ENCODE peak calls at places on chromosomes 5 and 9, in five cellular contexts. One of them, this sample, is unnamed.

GRCh38 chr9:115845648-115846312 is 307.8 kb upstream of the PAPPA start:
- DNase-seq in naive thymus-derived CD8-positive, alpha-beta T cell: no peak
- DNase-seq in type B pancreatic cell: no peak
- DNase-seq in left ventricle myocardium inferior: no peak
- DNase-seq in effector memory CD4-positive, alpha-beta T cell: no peak
- DNase-seq in this sample: no peak

GRCh38 chr5:39547548-39548154 is 122.9 kb upstream of the DAB2 start:
- DNase-seq in type B pancreatic cell: no peak
- DNase-seq in left ventricle myocardium inferior: no peak
- DNase-seq in effector memory CD4-positive, alpha-beta T cell: no peak
- DNase-seq in naive thymus-derived CD8-positive, alpha-beta T cell: no peak
- DNase-seq in this sample: no peak

GRCh38 chr5:154418344-154418820 is 27.4 kb upstream of the SAP30L start:
- DNase-seq in naive thymus-derived CD8-positive, alpha-beta T cell: no peak
- DNase-seq in left ventricle myocardium inferior: no peak
- DNase-seq in type B pancreatic cell: no peak
- DNase-seq in effector memory CD4-positive, alpha-beta T cell: no peak
- DNase-seq in this sample: no peak

GRCh38 chr5:124438390-124439380 is 307.8 kb downstream of the ZNF608 start:
- DNase-seq in left ventricle myocardium inferior: no peak
- DNase-seq in naive thymus-derived CD8-positive, alpha-beta T cell: no peak
- DNase-seq in effector memory CD4-positive, alpha-beta T cell: no peak
- DNase-seq in type B pancreatic cell: no peak
- DNase-seq in this sample: no peak

GRCh38 chr5:40682431-40683017 is 2.8 kb downstream of the PTGER4 start:
- DNase-seq in naive thymus-derived CD8-positive, alpha-beta T cell: no peak
- DNase-seq in effector memory CD4-positive, alpha-beta T cell: no peak
- DNase-seq in left ventricle myocardium inferior: no peak
- DNase-seq in type B pancreatic cell: no peak
- DNase-seq in this sample: no peak

GRCh38 chr5:758698-759053 is 25.9 kb downstream of the ZDHHC11B start:
- DNase-seq in type B pancreatic cell: peak
- DNase-seq in left ventricle myocardium inferior: peak
- DNase-seq in naive thymus-derived CD8-positive, alpha-beta T cell: no peak
- DNase-seq in effector memory CD4-positive, alpha-beta T cell: no peak
- DNase-seq in this sample: no peak

GRCh38 chr9:104606202-104606601 is 775 bp upstream of the OR13C2 start:
- DNase-seq in left ventricle myocardium inferior: no peak
- DNase-seq in effector memory CD4-positive, alpha-beta T cell: no peak
- DNase-seq in type B pancreatic cell: no peak
- DNase-seq in naive thymus-derived CD8-positive, alpha-beta T cell: no peak
- DNase-seq in this sample: no peak

GRCh38 chr5:179623906-179624741 is 653 bp upstream of the HNRNPH1 start:
- DNase-seq in naive thymus-derived CD8-positive, alpha-beta T cell: no peak
- DNase-seq in left ventricle myocardium inferior: peak
- DNase-seq in effector memory CD4-positive, alpha-beta T cell: peak
- DNase-seq in type B pancreatic cell: no peak
- DNase-seq in this sample: peak

GRCh38 chr9:134317431-134318414 is 8.5 kb upstream of the RXRA start:
- DNase-seq in left ventricle myocardium inferior: peak
- DNase-seq in naive thymus-derived CD8-positive, alpha-beta T cell: peak
- DNase-seq in effector memory CD4-positive, alpha-beta T cell: no peak
- DNase-seq in type B pancreatic cell: no peak
- DNase-seq in this sample: no peak

GRCh38 chr9:35353731-35354365 is 136.1 kb upstream of the RUSC2 start:
- DNase-seq in effector memory CD4-positive, alpha-beta T cell: no peak
- DNase-seq in left ventricle myocardium inferior: no peak
- DNase-seq in type B pancreatic cell: no peak
- DNase-seq in naive thymus-derived CD8-positive, alpha-beta T cell: no peak
- DNase-seq in this sample: no peak

GRCh38 chr9:96453625-96454024 is 3.7 kb downstream of the HABP4 start:
- DNase-seq in naive thymus-derived CD8-positive, alpha-beta T cell: no peak
- DNase-seq in left ventricle myocardium inferior: no peak
- DNase-seq in type B pancreatic cell: no peak
- DNase-seq in effector memory CD4-positive, alpha-beta T cell: no peak
- DNase-seq in this sample: no peak

GRCh38 chr5:172441262-172441751 is 13.0 kb downstream of the SH3PXD2B start:
- DNase-seq in effector memory CD4-positive, alpha-beta T cell: no peak
- DNase-seq in left ventricle myocardium inferior: peak
- DNase-seq in naive thymus-derived CD8-positive, alpha-beta T cell: no peak
- DNase-seq in type B pancreatic cell: no peak
- DNase-seq in this sample: no peak

GRCh38 chr9:129574911-129575574 is 45.9 kb downstream of the C9orf50 start:
- DNase-seq in effector memory CD4-positive, alpha-beta T cell: no peak
- DNase-seq in type B pancreatic cell: no peak
- DNase-seq in naive thymus-derived CD8-positive, alpha-beta T cell: no peak
- DNase-seq in left ventricle myocardium inferior: no peak
- DNase-seq in this sample: no peak

GRCh38 chr5:90606539-90606938 is 47.9 kb downstream of the ADGRV1 start:
- DNase-seq in type B pancreatic cell: no peak
- DNase-seq in effector memory CD4-positive, alpha-beta T cell: no peak
- DNase-seq in naive thymus-derived CD8-positive, alpha-beta T cell: no peak
- DNase-seq in left ventricle myocardium inferior: no peak
- DNase-seq in this sample: no peak

GRCh38 chr9:128383007-128383753 is 12.0 kb downstream of the URM1 start:
- DNase-seq in type B pancreatic cell: no peak
- DNase-seq in effector memory CD4-positive, alpha-beta T cell: no peak
- DNase-seq in naive thymus-derived CD8-positive, alpha-beta T cell: no peak
- DNase-seq in left ventricle myocardium inferior: no peak
- DNase-seq in this sample: no peak

GRCh38 chr9:28155067-28155466 is 581.8 kb upstream of the C9orf72 start:
- DNase-seq in type B pancreatic cell: no peak
- DNase-seq in effector memory CD4-positive, alpha-beta T cell: no peak
- DNase-seq in left ventricle myocardium inferior: no peak
- DNase-seq in naive thymus-derived CD8-positive, alpha-beta T cell: no peak
- DNase-seq in this sample: no peak

GRCh38 chr5:61319388-61320146 is 12.5 kb upstream of the ZSWIM6 start:
- DNase-seq in naive thymus-derived CD8-positive, alpha-beta T cell: no peak
- DNase-seq in effector memory CD4-positive, alpha-beta T cell: no peak
- DNase-seq in type B pancreatic cell: no peak
- DNase-seq in left ventricle myocardium inferior: no peak
- DNase-seq in this sample: no peak

GRCh38 chr5:174300118-174300940 is 254.8 kb downstream of the NSG2 start:
- DNase-seq in type B pancreatic cell: peak
- DNase-seq in naive thymus-derived CD8-positive, alpha-beta T cell: no peak
- DNase-seq in left ventricle myocardium inferior: no peak
- DNase-seq in effector memory CD4-positive, alpha-beta T cell: no peak
- DNase-seq in this sample: no peak

GRCh38 chr5:160500776-160501175 is 79.1 kb downstream of the PTTG1 start:
- DNase-seq in left ventricle myocardium inferior: no peak
- DNase-seq in effector memory CD4-positive, alpha-beta T cell: no peak
- DNase-seq in type B pancreatic cell: no peak
- DNase-seq in naive thymus-derived CD8-positive, alpha-beta T cell: no peak
- DNase-seq in this sample: no peak

GRCh38 chr5:67935908-67936573 is 279.5 kb upstream of the PIK3R1 start:
- DNase-seq in type B pancreatic cell: no peak
- DNase-seq in left ventricle myocardium inferior: no peak
- DNase-seq in effector memory CD4-positive, alpha-beta T cell: no peak
- DNase-seq in naive thymus-derived CD8-positive, alpha-beta T cell: no peak
- DNase-seq in this sample: no peak

GRCh38 chr5:94778712-94779111 is 160.2 kb downstream of the SLF1 start:
- DNase-seq in effector memory CD4-positive, alpha-beta T cell: no peak
- DNase-seq in naive thymus-derived CD8-positive, alpha-beta T cell: no peak
- DNase-seq in type B pancreatic cell: no peak
- DNase-seq in left ventricle myocardium inferior: no peak
- DNase-seq in this sample: no peak

GRCh38 chr5:17441351-17441750 is 56.7 kb upstream of the TAF11L2 start:
- DNase-seq in type B pancreatic cell: no peak
- DNase-seq in effector memory CD4-positive, alpha-beta T cell: no peak
- DNase-seq in left ventricle myocardium inferior: no peak
- DNase-seq in naive thymus-derived CD8-positive, alpha-beta T cell: no peak
- DNase-seq in this sample: no peak

GRCh38 chr9:32579706-32580331 is 6.9 kb upstream of the NDUFB6 start:
- DNase-seq in effector memory CD4-positive, alpha-beta T cell: peak
- DNase-seq in left ventricle myocardium inferior: peak
- DNase-seq in naive thymus-derived CD8-positive, alpha-beta T cell: peak
- DNase-seq in type B pancreatic cell: peak
- DNase-seq in this sample: peak

GRCh38 chr5:1763548-1763911 is 36.1 kb downstream of the MRPL36 start:
- DNase-seq in type B pancreatic cell: peak
- DNase-seq in effector memory CD4-positive, alpha-beta T cell: no peak
- DNase-seq in left ventricle myocardium inferior: no peak
- DNase-seq in naive thymus-derived CD8-positive, alpha-beta T cell: no peak
- DNase-seq in this sample: no peak

This sample was measured in activated T-helper 9 cell treated with anti-CD3 and anti-CD28 coated beads, Interleukin-2, amount 50 U/mL, for 16 hours.